ENCODE peak calls at places on chromosomes 1 and 21, in six cellular contexts. One of them, this sample, is unnamed.

GRCh38 chr1:172041689-172042088 is 200.4 kb downstream of the DNM3 start:
- DNase-seq in Kasumi-1: no peak
- DNase-seq in activated CD4-positive, alpha-beta T cell treated with anti-CD3 and anti-CD28 coated beads, Interleukin-2, amount 50 U/mL, for 4 hours: no peak
- DNase-seq in HCT116: peak; percentile 3
- DNase-seq in RWPE1: peak; percentile 8
- DNase-seq in left ventricle myocardium inferior: no peak
- DNase-seq in this sample: no peak

GRCh38 chr1:117652421-117652820 is 46.6 kb downstream of the TENT5C start:
- DNase-seq in RWPE1: no peak
- DNase-seq in left ventricle myocardium inferior: no peak
- DNase-seq in Kasumi-1: no peak
- DNase-seq in HCT116: no peak
- DNase-seq in activated CD4-positive, alpha-beta T cell treated with anti-CD3 and anti-CD28 coated beads, Interleukin-2, amount 50 U/mL, for 4 hours: no peak
- DNase-seq in this sample: no peak

GRCh38 chr1:157163273-157164127 is 25.3 kb upstream of the ETV3 start:
- DNase-seq in RWPE1: peak; percentile 59
- DNase-seq in activated CD4-positive, alpha-beta T cell treated with anti-CD3 and anti-CD28 coated beads, Interleukin-2, amount 50 U/mL, for 4 hours: peak; percentile 63
- DNase-seq in Kasumi-1: peak; percentile 67
- DNase-seq in HCT116: peak; percentile 50
- DNase-seq in left ventricle myocardium inferior: peak; percentile 62
- DNase-seq in this sample: peak; percentile 64

GRCh38 chr1:40081874-40082273 is 15.2 kb downstream of the PPT1 start:
- DNase-seq in activated CD4-positive, alpha-beta T cell treated with anti-CD3 and anti-CD28 coated beads, Interleukin-2, amount 50 U/mL, for 4 hours: no peak
- DNase-seq in HCT116: no peak
- DNase-seq in RWPE1: no peak
- DNase-seq in left ventricle myocardium inferior: no peak
- DNase-seq in Kasumi-1: no peak
- DNase-seq in this sample: no peak

GRCh38 chr1:85850238-85850637 is 142.0 kb upstream of the ZNHIT6 start:
- DNase-seq in activated CD4-positive, alpha-beta T cell treated with anti-CD3 and anti-CD28 coated beads, Interleukin-2, amount 50 U/mL, for 4 hours: no peak
- DNase-seq in left ventricle myocardium inferior: no peak
- DNase-seq in RWPE1: peak; percentile 69
- DNase-seq in Kasumi-1: no peak
- DNase-seq in HCT116: peak; percentile 84
- DNase-seq in this sample: no peak

GRCh38 chr1:223670458-223671159 is 5.1 kb upstream of the CAPN8 start:
- DNase-seq in RWPE1: no peak
- DNase-seq in Kasumi-1: no peak
- DNase-seq in activated CD4-positive, alpha-beta T cell treated with anti-CD3 and anti-CD28 coated beads, Interleukin-2, amount 50 U/mL, for 4 hours: no peak
- DNase-seq in left ventricle myocardium inferior: no peak
- DNase-seq in HCT116: peak; percentile 36
- DNase-seq in this sample: peak; percentile 56

GRCh38 chr1:53409695-53410094 is 49.5 kb upstream of the DMRTB1 start:
- DNase-seq in activated CD4-positive, alpha-beta T cell treated with anti-CD3 and anti-CD28 coated beads, Interleukin-2, amount 50 U/mL, for 4 hours: no peak
- DNase-seq in RWPE1: no peak
- DNase-seq in HCT116: no peak
- DNase-seq in Kasumi-1: no peak
- DNase-seq in left ventricle myocardium inferior: no peak
- DNase-seq in this sample: no peak

GRCh38 chr1:160834945-160835565 is 27.6 kb downstream of the CD244 start:
- DNase-seq in Kasumi-1: peak; percentile 68
- DNase-seq in left ventricle myocardium inferior: no peak
- DNase-seq in activated CD4-positive, alpha-beta T cell treated with anti-CD3 and anti-CD28 coated beads, Interleukin-2, amount 50 U/mL, for 4 hours: peak; percentile 21
- DNase-seq in RWPE1: peak; percentile 23
- DNase-seq in HCT116: peak; percentile 22
- DNase-seq in this sample: peak; percentile 74

GRCh38 chr1:168146160-168146539 is 9.4 kb upstream of the GPR161 start:
- DNase-seq in Kasumi-1: peak; percentile 39
- DNase-seq in activated CD4-positive, alpha-beta T cell treated with anti-CD3 and anti-CD28 coated beads, Interleukin-2, amount 50 U/mL, for 4 hours: no peak
- DNase-seq in RWPE1: no peak
- DNase-seq in left ventricle myocardium inferior: no peak
- DNase-seq in HCT116: no peak
- DNase-seq in this sample: no peak

GRCh38 chr21:22795091-22795490 is 1796.9 kb downstream of the NCAM2 start:
- DNase-seq in RWPE1: no peak
- DNase-seq in left ventricle myocardium inferior: no peak
- DNase-seq in Kasumi-1: no peak
- DNase-seq in HCT116: no peak
- DNase-seq in activated CD4-positive, alpha-beta T cell treated with anti-CD3 and anti-CD28 coated beads, Interleukin-2, amount 50 U/mL, for 4 hours: no peak
- DNase-seq in this sample: no peak

GRCh38 chr1:59750612-59751395 is 63.9 kb upstream of the HOOK1 start:
- DNase-seq in left ventricle myocardium inferior: no peak
- DNase-seq in RWPE1: peak; percentile 88
- DNase-seq in activated CD4-positive, alpha-beta T cell treated with anti-CD3 and anti-CD28 coated beads, Interleukin-2, amount 50 U/mL, for 4 hours: no peak
- DNase-seq in Kasumi-1: no peak
- DNase-seq in HCT116: peak; percentile 37
- DNase-seq in this sample: no peak

GRCh38 chr1:3817821-3818597 is 21.7 kb upstream of the LRRC47 start:
- DNase-seq in RWPE1: no peak
- DNase-seq in HCT116: no peak
- DNase-seq in activated CD4-positive, alpha-beta T cell treated with anti-CD3 and anti-CD28 coated beads, Interleukin-2, amount 50 U/mL, for 4 hours: no peak
- DNase-seq in Kasumi-1: no peak
- DNase-seq in left ventricle myocardium inferior: no peak
- DNase-seq in this sample: no peak

GRCh38 chr21:38813554-38813953 is 7.8 kb downstream of the ETS2 start:
- DNase-seq in Kasumi-1: no peak
- DNase-seq in HCT116: no peak
- DNase-seq in RWPE1: no peak
- DNase-seq in activated CD4-positive, alpha-beta T cell treated with anti-CD3 and anti-CD28 coated beads, Interleukin-2, amount 50 U/mL, for 4 hours: no peak
- DNase-seq in left ventricle myocardium inferior: no peak
- DNase-seq in this sample: no peak

GRCh38 chr1:151978910-151979309 is 14.7 kb downstream of the S100A10 start:
- DNase-seq in activated CD4-positive, alpha-beta T cell treated with anti-CD3 and anti-CD28 coated beads, Interleukin-2, amount 50 U/mL, for 4 hours: no peak
- DNase-seq in HCT116: no peak
- DNase-seq in left ventricle myocardium inferior: no peak
- DNase-seq in RWPE1: no peak
- DNase-seq in Kasumi-1: no peak
- DNase-seq in this sample: no peak

This sample was measured in NB4.